ENCODE peak calls at places on chromosome 20, in eight cellular contexts. T is right atrium auricular region, H is AG04450, X is heart left ventricle, F is OCI-LY7, K is endodermal cell, Z is fibroblast of lung, S is HFF-Myc. L is an unnamed sample.

GRCh38 chr20:59063358-59064213 is 21.0 kb upstream of the PRELID3B start:
- DNase-seq in T (peak), S (peak), H (peak), Z (peak), F (no peak), X (peak), K (no peak), L (no peak)

GRCh38 chr20:35953411-35954199 is 697 bp downstream of the SCAND1 start:
- DNase-seq in F (peak), H (no peak), K (peak), X (peak), T (peak), S (no peak), Z (peak), L (no peak)

GRCh38 chr20:6866741-6867140 is 99.3 kb downstream of the BMP2 start:
- DNase-seq in F (no peak), S (peak), H (no peak), X (no peak), T (no peak), Z (peak), K (no peak), L (peak)

GRCh38 chr20:32474967-32475819 is 109.9 kb downstream of the NOL4L start:
- DNase-seq in K (peak), H (peak), F (no peak), X (peak), T (peak), Z (peak), S (peak), L (peak)

GRCh38 chr20:13102689-13103088 is 93.9 kb downstream of the SPTLC3 start:
- DNase-seq in F (no peak), H (no peak), T (no peak), Z (no peak), K (no peak), S (no peak), X (no peak), L (no peak)

GRCh38 chr20:645318-646106 is 7.5 kb downstream of the SRXN1 start:
- DNase-seq in H (peak), F (peak), Z (peak), X (peak), K (peak), T (peak), S (no peak), L (peak)

GRCh38 chr20:12925214-12925755 is 83.5 kb upstream of the SPTLC3 start:
- DNase-seq in T (no peak), Z (peak), K (peak), F (peak), S (peak), X (no peak), H (peak), L (peak)

GRCh38 chr20:37989601-37990001 is 43.7 kb downstream of the TTI1 start:
- DNase-seq in T (no peak), S (no peak), X (no peak), F (no peak), H (no peak), Z (no peak), K (peak), L (no peak)

GRCh38 chr20:37245181-37245580 is 16.4 kb downstream of the GHRH start:
- DNase-seq in F (no peak), T (no peak), Z (no peak), S (no peak), H (no peak), K (peak), X (no peak), L (no peak)

GRCh38 chr20:61849376-61849775 is 216.3 kb downstream of the TAF4 start:
- DNase-seq in F (no peak), H (no peak), X (no peak), S (no peak), K (no peak), Z (no peak), T (no peak), L (no peak)

GRCh38 chr20:46051556-46052323 is 22.7 kb downstream of the SLC12A5 start:
- DNase-seq in K (no peak), S (no peak), H (no peak), F (no peak), T (no peak), Z (peak), X (no peak), L (no peak)

GRCh38 chr20:23946206-23946605 is 42.4 kb downstream of the GGTLC1 start:
- DNase-seq in F (no peak), X (no peak), S (no peak), T (no peak), H (no peak), Z (no peak), K (no peak), L (no peak)

GRCh38 chr20:63186528-63187316 is 29.2 kb downstream of the YTHDF1 start:
- DNase-seq in K (no peak), S (no peak), X (no peak), F (no peak), H (no peak), T (no peak), Z (peak), L (no peak)

GRCh38 chr20:46040902-46041535 is 12.0 kb downstream of the SLC12A5 start:
- DNase-seq in Z (peak), K (peak), S (no peak), H (no peak), F (peak), T (no peak), X (no peak), L (peak)

GRCh38 chr20:7806831-7807230 is 133.4 kb downstream of the HAO1 start:
- DNase-seq in K (no peak), H (no peak), S (no peak), T (no peak), F (no peak), Z (peak), X (no peak), L (no peak)

GRCh38 chr20:58719258-58719657 is 26.7 kb downstream of the NPEPL1 start:
- DNase-seq in X (peak), Z (no peak), F (no peak), H (no peak), K (no peak), T (peak), S (no peak), L (no peak)

GRCh38 chr20:53149184-53149651 is 177.1 kb downstream of the TSHZ2 start:
- DNase-seq in T (no peak), Z (peak), H (no peak), S (no peak), X (no peak), K (no peak), F (no peak), L (no peak)

GRCh38 chr20:21241400-21241799 is 61.7 kb upstream of the XRN2 start:
- DNase-seq in H (no peak), T (no peak), K (no peak), F (no peak), S (no peak), Z (no peak), X (no peak), L (no peak)

GRCh38 chr20:10531848-10532247 is 96.7 kb downstream of the SLX4IP start:
- DNase-seq in X (no peak), T (no peak), Z (peak), H (no peak), F (no peak), S (no peak), K (no peak), L (no peak)

GRCh38 chr20:57879437-57880115 is 169.8 kb upstream of the PMEPA1 start:
- DNase-seq in K (no peak), X (no peak), H (no peak), F (no peak), S (no peak), T (peak), Z (no peak), L (no peak)

GRCh38 chr20:49775229-49775693 is 37.4 kb upstream of the SLC9A8 start:
- DNase-seq in Z (peak), H (no peak), S (peak), K (peak), F (no peak), T (peak), X (peak), L (no peak)

GRCh38 chr20:36274248-36274841 is 31.8 kb upstream of the DLGAP4 start:
- DNase-seq in X (no peak), T (no peak), K (no peak), S (no peak), Z (no peak), H (no peak), F (no peak), L (no peak)

GRCh38 chr20:54090230-54091119 is 20.1 kb upstream of the BCAS1 start:
- DNase-seq in Z (no peak), F (no peak), T (no peak), X (no peak), K (no peak), S (no peak), H (no peak), L (no peak)

GRCh38 chr20:62606551-62607201 is 35.6 kb upstream of the SLCO4A1 start:
- DNase-seq in X (peak), Z (peak), F (peak), K (no peak), T (no peak), S (no peak), H (no peak), L (no peak)

GRCh38 chr20:32018269-32019155 is 8.3 kb downstream of the CCM2L start:
- DNase-seq in K (peak), F (peak), S (no peak), X (peak), T (no peak), Z (no peak), H (no peak), L (no peak)

GRCh38 chr20:38728911-38729642 is 4.8 kb downstream of the SLC32A1 start:
- DNase-seq in S (no peak), X (no peak), T (no peak), Z (no peak), F (no peak), H (no peak), K (peak), L (no peak)

GRCh38 chr20:57610261-57610952 is 9.8 kb downstream of the ZBP1 start:
- DNase-seq in K (no peak), S (no peak), F (no peak), H (no peak), Z (no peak), X (no peak), T (no peak), L (no peak)

GRCh38 chr20:43921227-43921780 is 6.7 kb downstream of the TOX2 start:
- DNase-seq in X (no peak), K (no peak), S (no peak), T (no peak), H (no peak), Z (no peak), F (no peak), L (no peak)

GRCh38 chr20:48310312-48310711 is 517.5 kb downstream of the PREX1 start:
- DNase-seq in S (no peak), Z (no peak), H (no peak), K (no peak), F (no peak), T (no peak), X (no peak), L (no peak)

GRCh38 chr20:53413188-53413631 is 180.4 kb downstream of the ZNF217 start:
- DNase-seq in T (no peak), H (no peak), X (no peak), K (peak), Z (no peak), F (peak), S (no peak), L (no peak)

GRCh38 chr20:884983-885952 is 30.9 kb downstream of the ANGPT4 start:
- DNase-seq in Z (peak), X (no peak), H (no peak), S (no peak), T (peak), K (peak), F (no peak), L (no peak)

GRCh38 chr20:14553774-14554524 is 216.5 kb upstream of the FLRT3 start:
- DNase-seq in S (no peak), K (no peak), Z (peak), F (no peak), X (no peak), H (no peak), T (no peak), L (no peak)

GRCh38 chr20:34216382-34216742 is 24.9 kb upstream of the ASIP start:
- DNase-seq in K (no peak), T (no peak), H (no peak), F (no peak), Z (no peak), S (no peak), X (no peak), L (no peak)
- H3K4me3 ChIP-seq in K (peak), T (peak), H (peak), F (no peak), Z (peak), S (peak), X (peak), L (peak)

DNA sequence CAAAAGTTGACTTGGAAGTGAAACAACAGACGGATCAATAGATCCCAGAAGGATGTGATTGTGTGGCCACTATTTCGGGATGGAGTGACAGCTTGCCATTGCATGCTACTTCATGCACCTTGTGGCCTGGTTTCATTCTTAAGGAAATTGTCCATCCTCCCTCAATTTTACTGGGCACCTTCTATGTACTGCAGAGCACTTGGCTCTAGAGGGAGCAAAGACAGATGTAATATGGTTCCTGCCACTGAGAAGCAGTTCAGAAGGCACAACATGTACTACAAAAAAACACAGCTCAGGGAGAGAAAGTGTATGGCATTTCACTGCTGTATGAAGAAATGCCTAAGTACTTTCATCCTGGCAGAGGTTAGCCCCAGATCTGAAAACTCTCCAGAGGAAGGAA is 91.9 kb downstream of the FOXA2 start:
- DNase-seq in K (no peak), F (no peak), X (no peak), Z (no peak), H (no peak), S (no peak), T (no peak), L (no peak)
- TF ChIP-seq CTCF in K (peak), F (no peak), X (no peak), Z (no peak), H (no peak), S (no peak), T (no peak), L (no peak)

GRCh38 chr20:17963114-17963897 is 5.3 kb downstream of the SNX5 start:
- DNase-seq in X (no peak), K (no peak), Z (no peak), T (no peak), S (no peak), H (no peak), F (no peak), L (no peak)

GRCh38 chr20:17965042-17965697 is 3.4 kb downstream of the SNX5 start:
- DNase-seq in S (no peak), T (peak), X (no peak), F (no peak), H (no peak), K (no peak), Z (no peak), L (no peak)

GRCh38 chr20:17964632-17965031 is 4.0 kb downstream of the SNX5 start:
- DNase-seq in H (no peak), T (no peak), S (no peak), Z (no peak), F (no peak), X (no peak), K (no peak), L (no peak)

GRCh38 chr20:17961600-17961965 is 7.0 kb downstream of the SNX5 start:
- DNase-seq in K (no peak), H (no peak), X (no peak), S (no peak), Z (no peak), T (no peak), F (no peak), L (no peak)

DNA sequence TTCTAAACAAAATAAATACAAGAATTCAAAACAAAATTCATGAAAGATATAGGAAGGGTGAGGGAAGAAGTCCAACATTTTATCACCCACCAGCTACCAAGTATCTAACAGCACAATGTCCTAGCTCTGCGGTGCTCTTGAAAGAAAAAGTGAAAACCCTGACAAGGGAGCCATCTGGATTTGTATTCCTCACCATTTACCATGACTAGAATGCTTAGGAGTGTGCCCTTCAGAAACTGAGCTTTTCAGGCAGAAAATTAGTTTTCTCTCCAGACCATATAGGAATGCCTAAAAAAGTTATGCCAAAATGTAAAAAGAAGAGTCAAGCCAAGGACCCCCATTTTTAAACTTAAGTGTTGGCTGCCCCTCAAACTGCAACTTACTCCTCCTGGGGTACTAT is 4.5 kb downstream of the SNX5 start:
- DNase-seq in Z (no peak), T (no peak), H (no peak), F (no peak), X (no peak), K (no peak), S (no peak), L (no peak)
- H3K4me3 ChIP-seq in Z (no peak), T (no peak), H (no peak), F (peak), X (no peak), K (peak), S (peak), L (no peak)

GRCh38 chr20:51326241-51326819 is 216.2 kb downstream of the NFATC2 start:
- DNase-seq in Z (peak), H (no peak), S (no peak), T (no peak), K (peak), X (no peak), F (peak), L (no peak)
- TF ChIP-seq CTCF in Z (peak), H (peak), S (peak), T (peak), K (peak), X (peak), F (peak), L (peak)

DNA sequence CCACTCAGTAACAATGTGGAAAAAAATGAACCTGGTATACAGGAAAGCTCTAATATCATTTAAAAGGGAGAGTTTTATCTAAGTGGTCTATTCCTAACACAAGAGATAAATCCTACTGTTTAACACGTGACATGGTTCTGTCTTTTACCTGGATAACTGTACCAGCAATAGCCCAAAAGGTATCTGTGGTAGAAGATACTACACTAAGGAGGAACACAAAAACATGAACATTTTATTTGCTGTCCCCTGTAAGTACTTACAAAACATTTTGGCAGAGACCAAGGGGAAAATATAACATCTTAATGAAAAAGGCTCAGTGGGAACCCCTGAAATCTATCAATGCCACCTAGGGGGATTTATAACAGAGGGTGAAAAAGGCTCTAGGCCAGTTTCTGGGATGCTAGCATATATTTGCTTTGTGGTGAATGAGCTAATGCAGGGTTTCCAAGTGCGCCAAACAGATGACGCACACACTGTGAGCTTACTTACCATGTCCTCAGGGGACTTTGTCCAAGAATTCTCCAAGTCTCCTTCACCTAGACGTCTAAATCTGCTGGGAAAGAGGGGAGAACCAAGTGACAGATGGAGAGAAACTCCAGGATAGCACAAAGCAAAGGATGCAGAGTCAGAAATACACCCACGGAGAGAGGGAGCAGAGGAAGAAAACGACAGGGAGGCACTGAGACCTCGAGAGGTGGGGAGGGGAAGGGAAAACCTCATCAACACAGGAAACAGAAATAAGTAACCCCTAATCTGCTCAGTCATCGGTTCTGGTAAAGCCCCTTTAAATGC is 147.9 kb upstream of the PRND start:
- DNase-seq in Z (peak), S (peak), F (no peak), T (no peak), X (no peak), K (no peak), H (peak), L (peak)
- H3K4me3 ChIP-seq in Z (no peak), S (peak), F (no peak), T (no peak), X (no peak), K (no peak), H (no peak), L (peak)

L was measured in astrocyte of the cerebellum.